ENCODE peak calls at places on chromosomes 11 and 22, in five cellular contexts. One of them, this sample, is unnamed.

GRCh38 chr11:16804104-16804947 is 65.9 kb downstream of the C11orf58 start:
- DNase-seq in pancreas: no peak
- DNase-seq in psoas muscle: no peak
- DNase-seq in osteocyte: no peak
- DNase-seq in ascending aorta: no peak
- DNase-seq in this sample: no peak

GRCh38 chr22:23226497-23226850 is 46.2 kb downstream of the BCR start:
- DNase-seq in ascending aorta: no peak
- DNase-seq in psoas muscle: no peak
- DNase-seq in osteocyte: no peak
- DNase-seq in pancreas: no peak
- DNase-seq in this sample: no peak

GRCh38 chr11:92322225-92322624 is 97.6 kb downstream of the FAT3 start:
- DNase-seq in osteocyte: no peak
- DNase-seq in psoas muscle: no peak
- DNase-seq in ascending aorta: no peak
- DNase-seq in pancreas: no peak
- DNase-seq in this sample: no peak

GRCh38 chr11:128898580-128899344 is 7.6 kb downstream of the KCNJ5 start:
- DNase-seq in psoas muscle: no peak
- DNase-seq in ascending aorta: no peak
- DNase-seq in osteocyte: no peak
- DNase-seq in pancreas: peak; percentile 46
- DNase-seq in this sample: no peak

GRCh38 chr11:117497206-117497951 is 169.7 kb downstream of the CEP164 start:
- DNase-seq in osteocyte: no peak
- DNase-seq in ascending aorta: no peak
- DNase-seq in psoas muscle: no peak
- DNase-seq in pancreas: no peak
- DNase-seq in this sample: no peak

GRCh38 chr11:36281850-36282249 is 7.4 kb downstream of the COMMD9 start:
- DNase-seq in pancreas: no peak
- DNase-seq in osteocyte: no peak
- DNase-seq in psoas muscle: no peak
- DNase-seq in ascending aorta: no peak
- DNase-seq in this sample: no peak

GRCh38 chr11:118621071-118621815 is 13.8 kb downstream of the PHLDB1 start:
- DNase-seq in ascending aorta: no peak
- DNase-seq in osteocyte: peak; percentile 95
- DNase-seq in psoas muscle: peak; percentile 91
- DNase-seq in pancreas: peak; percentile 77
- DNase-seq in this sample: peak; percentile 23

GRCh38 chr11:111602865-111603632 is 800 bp downstream of the SIK2 start:
- DNase-seq in psoas muscle: no peak
- DNase-seq in pancreas: peak; percentile 24
- DNase-seq in ascending aorta: no peak
- DNase-seq in osteocyte: no peak
- DNase-seq in this sample: no peak

DNA sequence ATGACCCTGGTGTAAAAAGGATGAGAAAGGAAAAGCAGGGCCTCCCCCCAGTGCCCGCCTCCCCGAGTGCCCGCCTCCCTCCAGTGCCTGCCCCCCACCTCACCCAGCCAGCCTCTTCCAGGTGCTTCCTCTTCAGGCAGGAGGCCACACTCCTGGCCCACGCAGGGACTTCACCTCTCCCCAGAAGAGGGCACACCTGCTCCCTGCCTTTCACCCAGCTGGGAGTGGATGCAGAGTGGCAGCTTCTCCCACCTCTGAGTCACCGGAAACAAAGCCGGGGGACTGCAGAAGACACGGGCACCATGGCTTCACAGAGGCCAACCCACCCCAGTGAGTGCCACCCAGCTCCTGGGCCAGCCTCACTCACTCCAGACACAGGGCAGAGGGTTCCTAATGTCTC is 16.1 kb downstream of the CPT1A start:
- DNase-seq in pancreas: peak; percentile 46
- DNase-seq in psoas muscle: no peak
- DNase-seq in ascending aorta: no peak
- DNase-seq in osteocyte: no peak
- DNase-seq in this sample: no peak
- TF ChIP-seq CTCF in pancreas: no peak
- TF ChIP-seq CTCF in psoas muscle: no peak
- TF ChIP-seq CTCF in ascending aorta: no peak
- TF ChIP-seq CTCF in osteocyte: no peak
- TF ChIP-seq CTCF in this sample: no peak

GRCh38 chr11:10096987-10097386 is 197.0 kb downstream of the SBF2 start:
- DNase-seq in osteocyte: no peak
- DNase-seq in psoas muscle: no peak
- DNase-seq in ascending aorta: no peak
- DNase-seq in pancreas: no peak
- DNase-seq in this sample: no peak
- TF ChIP-seq CTCF in osteocyte: no peak
- TF ChIP-seq CTCF in psoas muscle: no peak
- TF ChIP-seq CTCF in ascending aorta: no peak
- TF ChIP-seq CTCF in pancreas: no peak
- TF ChIP-seq CTCF in this sample: no peak

DNA sequence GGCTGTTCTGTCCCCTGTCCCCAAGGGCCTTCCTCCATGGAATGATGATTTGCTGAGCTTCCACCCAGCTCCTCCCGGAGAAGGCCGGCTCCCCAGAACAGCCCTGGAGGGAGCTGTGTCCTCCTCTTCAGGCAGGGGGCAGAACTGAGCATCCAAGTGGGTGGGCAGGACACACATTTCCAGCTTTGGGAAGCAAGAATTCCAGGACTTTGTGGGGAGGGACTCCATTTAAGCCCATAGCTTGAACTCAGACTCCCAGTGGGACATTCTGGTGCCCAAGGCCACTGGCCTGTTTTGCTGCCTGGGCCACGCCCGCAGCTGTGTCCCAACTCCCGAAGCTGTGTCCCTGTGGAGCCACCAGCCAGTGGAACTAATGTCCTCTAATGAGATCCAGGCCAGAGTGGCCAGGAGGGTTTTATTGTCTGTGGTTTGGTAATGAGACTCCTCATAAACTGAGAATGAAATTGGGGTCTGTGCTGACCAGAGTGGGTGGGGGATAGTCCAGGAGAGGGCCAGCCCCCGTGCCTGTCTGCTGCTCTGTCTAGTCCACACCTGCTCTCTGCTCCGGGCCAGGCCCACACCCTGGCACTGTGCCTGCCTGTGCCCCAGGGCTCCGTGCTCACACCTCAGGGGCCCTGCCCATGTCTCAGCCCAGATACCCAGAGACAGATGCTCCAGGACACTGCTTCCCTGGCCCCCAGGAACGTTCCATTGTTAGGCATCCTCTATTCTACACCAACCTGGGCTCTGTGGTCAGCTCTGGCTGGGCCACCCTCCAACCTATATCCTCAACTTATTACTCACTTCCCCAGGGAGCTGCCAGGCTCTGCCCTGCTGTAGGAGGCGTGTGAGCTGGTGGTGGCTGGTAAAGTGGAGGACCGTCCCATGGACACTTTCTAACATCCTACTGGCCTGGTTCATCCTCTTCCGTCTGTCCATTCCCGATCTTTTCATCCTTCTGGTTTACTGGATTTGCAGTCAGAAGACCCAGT is 7.6 kb downstream of the NECTIN1 start:
- DNase-seq in ascending aorta: no peak
- DNase-seq in psoas muscle: peak; percentile 55
- DNase-seq in pancreas: no peak
- DNase-seq in osteocyte: no peak
- DNase-seq in this sample: no peak
- TF ChIP-seq CTCF in ascending aorta: no peak
- TF ChIP-seq CTCF in psoas muscle: peak; percentile 31
- TF ChIP-seq CTCF in pancreas: no peak
- TF ChIP-seq CTCF in osteocyte: peak; percentile 52
- TF ChIP-seq CTCF in this sample: no peak

GRCh38 chr11:61488651-61489291 is 19.8 kb upstream of the LRRC10B start:
- DNase-seq in psoas muscle: peak; percentile 81
- DNase-seq in pancreas: peak; percentile 66
- DNase-seq in ascending aorta: no peak
- DNase-seq in osteocyte: no peak
- DNase-seq in this sample: no peak
- TF ChIP-seq CTCF in psoas muscle: no peak
- TF ChIP-seq CTCF in pancreas: no peak
- TF ChIP-seq CTCF in ascending aorta: no peak
- TF ChIP-seq CTCF in osteocyte: no peak
- TF ChIP-seq CTCF in this sample: no peak

GRCh38 chr11:20873054-20873453 is 203.7 kb downstream of the NELL1 start:
- DNase-seq in pancreas: no peak
- DNase-seq in ascending aorta: no peak
- DNase-seq in psoas muscle: no peak
- DNase-seq in osteocyte: no peak
- DNase-seq in this sample: no peak
- TF ChIP-seq CTCF in pancreas: no peak
- TF ChIP-seq CTCF in ascending aorta: no peak
- TF ChIP-seq CTCF in psoas muscle: no peak
- TF ChIP-seq CTCF in osteocyte: peak; percentile 11
- TF ChIP-seq CTCF in this sample: no peak

DNA sequence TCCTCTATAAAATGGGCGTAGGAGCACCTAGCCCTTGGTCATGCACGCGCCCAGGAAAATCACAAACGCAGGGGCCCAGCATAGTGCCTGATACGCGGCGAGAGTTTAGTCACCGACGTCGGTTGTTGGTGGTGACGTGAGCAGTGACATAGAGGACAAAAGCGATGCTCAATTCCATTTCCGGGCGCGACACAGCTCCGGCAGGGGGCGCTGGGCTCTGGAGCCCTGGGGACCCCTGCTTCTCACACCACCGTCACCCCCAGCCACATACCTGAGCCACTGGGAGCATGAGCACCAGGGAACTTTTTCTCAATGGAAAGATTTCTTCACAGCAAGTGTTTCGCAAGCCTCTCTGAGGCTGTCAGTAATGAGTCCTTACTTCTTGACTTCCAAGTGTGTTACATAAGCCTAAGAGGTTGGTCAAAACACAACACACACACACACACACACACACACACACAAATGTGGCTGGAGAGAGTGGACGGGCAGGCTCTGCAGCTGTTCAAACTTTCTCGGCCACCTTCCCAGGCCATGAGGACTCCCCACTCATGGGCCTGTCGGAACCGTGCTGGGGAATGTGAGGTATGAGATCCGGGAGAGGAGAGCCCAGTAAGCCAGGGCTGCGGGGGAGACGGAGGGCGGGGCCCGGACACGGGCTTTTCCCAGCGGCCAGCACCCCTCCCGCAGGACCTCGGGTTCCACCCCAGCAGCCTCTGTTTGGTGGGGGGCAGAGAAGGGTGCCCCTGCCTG is 36.9 kb upstream of the LINC01488 start:
- DNase-seq in pancreas: peak; percentile 50
- DNase-seq in ascending aorta: no peak
- DNase-seq in psoas muscle: peak; percentile 81
- DNase-seq in osteocyte: no peak
- DNase-seq in this sample: peak; percentile 44
- TF ChIP-seq CTCF in pancreas: no peak
- TF ChIP-seq CTCF in ascending aorta: no peak
- TF ChIP-seq CTCF in psoas muscle: peak; percentile 31
- TF ChIP-seq CTCF in osteocyte: peak; percentile 11
- TF ChIP-seq CTCF in this sample: no peak

DNA sequence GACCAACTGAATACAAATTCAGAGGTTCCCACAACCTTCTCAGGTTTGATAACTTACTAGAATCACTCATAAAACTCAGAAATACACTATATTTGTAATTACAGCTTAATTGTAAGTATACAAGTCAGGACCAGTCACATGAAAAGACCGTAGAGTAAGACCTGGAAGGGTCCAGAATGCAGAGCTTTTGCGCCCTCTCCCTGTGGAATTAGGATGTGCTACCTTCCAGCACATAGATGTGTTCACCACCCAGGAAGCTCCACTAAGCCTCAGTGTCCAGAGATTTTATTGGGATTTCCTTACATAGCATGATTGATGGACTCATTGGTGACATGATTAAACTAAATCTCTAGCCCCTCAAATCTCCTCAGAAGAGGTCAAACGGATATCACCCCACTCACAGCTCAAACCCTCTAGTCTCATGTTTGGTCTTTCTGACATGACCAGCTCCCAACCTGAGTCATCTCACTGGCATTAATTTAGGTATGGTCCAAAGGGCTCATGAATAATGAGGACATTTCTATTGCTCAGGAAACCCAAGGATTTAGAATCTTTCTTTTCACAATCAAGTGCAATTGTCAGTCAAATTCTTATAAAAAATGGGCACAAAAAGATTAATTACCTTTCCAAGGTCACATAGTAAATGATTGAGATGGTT is 77.2 kb upstream of the UBASH3B start:
- DNase-seq in psoas muscle: no peak
- DNase-seq in ascending aorta: no peak
- DNase-seq in pancreas: no peak
- DNase-seq in osteocyte: no peak
- DNase-seq in this sample: no peak
- TF ChIP-seq CTCF in psoas muscle: no peak
- TF ChIP-seq CTCF in ascending aorta: no peak
- TF ChIP-seq CTCF in pancreas: no peak
- TF ChIP-seq CTCF in osteocyte: no peak
- TF ChIP-seq CTCF in this sample: no peak

DNA sequence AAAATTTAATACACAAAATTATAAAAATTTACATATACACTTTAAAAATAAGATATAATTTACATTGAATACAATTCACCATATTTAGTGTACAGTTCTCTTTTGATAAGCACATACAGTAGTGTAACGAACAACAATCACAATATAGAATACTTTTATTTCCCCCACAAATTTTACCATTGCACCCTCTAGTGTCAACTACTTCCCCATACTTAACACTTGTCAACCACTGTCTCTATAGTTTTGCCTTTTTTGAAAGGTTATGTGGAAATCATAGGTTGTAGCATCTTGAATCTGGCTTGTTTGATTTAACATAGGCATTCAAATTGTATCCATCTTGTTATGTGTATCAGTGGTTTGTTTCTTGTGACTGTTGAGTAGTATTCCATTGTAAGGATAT is 21.3 kb upstream of the PANX1 start:
- DNase-seq in ascending aorta: no peak
- DNase-seq in pancreas: no peak
- DNase-seq in osteocyte: no peak
- DNase-seq in psoas muscle: no peak
- DNase-seq in this sample: no peak
- TF ChIP-seq CTCF in ascending aorta: no peak
- TF ChIP-seq CTCF in pancreas: no peak
- TF ChIP-seq CTCF in osteocyte: peak; percentile 27
- TF ChIP-seq CTCF in psoas muscle: no peak
- TF ChIP-seq CTCF in this sample: no peak